ENCODE peak calls at places on chromosomes 1 and 21, in eight cellular contexts. T, D, W, F, I, K, V and O are unnamed samples.

GRCh38 chr1:185279571-185279970 is 37.5 kb downstream of the IVNS1ABP start:
- DNase-seq in W (no peak), V (peak; percentile 11), K (no peak), I (no peak), F (no peak), D (no peak), T (no peak), O (no peak)

GRCh38 chr1:42392923-42393848 is 12.6 kb downstream of the RIMKLA start:
- DNase-seq in W (no peak), V (no peak), F (no peak), D (no peak), T (no peak), I (no peak), K (no peak), O (peak; percentile 4)

GRCh38 chr1:34656299-34656698 is 98.5 kb upstream of the GJB5 start:
- DNase-seq in T (no peak), V (no peak), W (no peak), F (no peak), K (no peak), D (no peak), I (no peak), O (no peak)

GRCh38 chr1:47405697-47406096 is 10.4 kb upstream of the FOXE3 start:
- DNase-seq in T (no peak), I (no peak), D (no peak), V (no peak), K (peak; percentile 7), W (no peak), F (no peak), O (no peak)

GRCh38 chr1:7863756-7864328 is 11.0 kb upstream of the UTS2 start:
- DNase-seq in F (no peak), V (no peak), D (no peak), I (no peak), T (no peak), K (no peak), W (no peak), O (no peak)

GRCh38 chr1:202049129-202049528 is 38.7 kb downstream of the ELF3 start:
- DNase-seq in T (no peak), W (no peak), F (no peak), I (no peak), K (no peak), V (no peak), D (no peak), O (no peak)

GRCh38 chr1:21563971-21564370 is 54.7 kb downstream of the ALPL start:
- DNase-seq in F (no peak), K (no peak), I (no peak), D (no peak), T (no peak), W (no peak), V (no peak), O (no peak)

GRCh38 chr1:201559679-201560162 is 20.8 kb downstream of the NAV1 start:
- DNase-seq in T (peak; percentile 77), I (peak; percentile 22), W (peak; percentile 87), V (peak; percentile 81), D (peak; percentile 46), K (peak; percentile 74), F (peak; percentile 90), O (peak; percentile 49)

GRCh38 chr21:41971891-41972290 is 18.1 kb upstream of the C2CD2 start:
- DNase-seq in K (no peak), F (no peak), I (no peak), V (no peak), T (no peak), W (no peak), D (no peak), O (no peak)

GRCh38 chr1:155007253-155007828 is 4.7 kb downstream of the ZBTB7B start:
- DNase-seq in K (no peak), V (no peak), T (no peak), D (no peak), W (peak; percentile 85), I (no peak), F (peak; percentile 37), O (no peak)

GRCh38 chr21:15966216-15966615 is 236.4 kb downstream of the USP25 start:
- DNase-seq in F (no peak), I (no peak), W (no peak), V (no peak), K (no peak), T (no peak), D (no peak), O (no peak)

GRCh38 chr1:11285883-11286734 is 13.1 kb downstream of the UBIAD1 start:
- DNase-seq in K (no peak), I (no peak), F (peak; percentile 56), D (no peak), W (no peak), T (no peak), V (peak; percentile 18), O (no peak)

GRCh38 chr1:13517193-13517812 is 3.5 kb upstream of the LRRC38 start:
- DNase-seq in F (peak; percentile 45), T (no peak), I (no peak), W (no peak), D (no peak), V (no peak), K (peak; percentile 44), O (no peak)

GRCh38 chr1:44605904-44606615 is 68.2 kb downstream of the TMEM53 start:
- DNase-seq in F (no peak), D (no peak), V (no peak), K (no peak), W (no peak), I (no peak), T (no peak), O (peak; percentile 77)

GRCh38 chr1:60227581-60228252 is 154.1 kb upstream of the C1orf87 start:
- DNase-seq in K (no peak), I (no peak), W (no peak), T (no peak), F (no peak), V (no peak), D (no peak), O (no peak)

GRCh38 chr1:63362073-63362472 is 5.4 kb upstream of the ALG6 start:
- DNase-seq in V (no peak), I (no peak), F (no peak), K (no peak), D (no peak), T (no peak), W (no peak), O (no peak)

GRCh38 chr21:45490049-45490731 is 52.0 kb downstream of the SLC19A1 start:
- DNase-seq in T (no peak), K (no peak), D (no peak), I (no peak), V (no peak), W (no peak), F (no peak), O (no peak)

GRCh38 chr1:115278241-115278640 is 59.8 kb downstream of the NGF start:
- DNase-seq in K (no peak), F (no peak), I (no peak), D (no peak), V (no peak), W (no peak), T (no peak), O (no peak)

GRCh38 chr1:12339410-12339809 is 109.6 kb downstream of the VPS13D start:
- DNase-seq in V (no peak), W (peak; percentile 52), T (no peak), F (no peak), I (no peak), K (no peak), D (no peak), O (no peak)

GRCh38 chr1:20074725-20075171 is 4.8 kb downstream of the PLA2G5 start:
- DNase-seq in V (no peak), F (no peak), D (no peak), I (no peak), T (no peak), W (no peak), K (no peak), O (no peak)

GRCh38 chr1:16498573-16499359 is 15.3 kb downstream of the RNU1-1 start:
- DNase-seq in T (peak; percentile 87), W (peak; percentile 95), F (peak; percentile 94), V (peak; percentile 65), I (peak; percentile 73), K (peak; percentile 89), D (peak; percentile 72), O (no peak)

GRCh38 chr1:229434641-229435051 is 752 bp upstream of the ACTA1 start:
- DNase-seq in V (no peak), T (no peak), D (no peak), I (no peak), W (peak; percentile 80), F (no peak), K (no peak), O (no peak)

GRCh38 chr21:41923641-41924342 is 30.0 kb downstream of the C2CD2 start:
- DNase-seq in I (no peak), W (no peak), F (no peak), K (no peak), V (no peak), T (no peak), D (no peak), O (no peak)

GRCh38 chr1:67332653-67333529 is 25.2 kb downstream of the IL12RB2 start:
- DNase-seq in I (no peak), D (no peak), W (no peak), K (no peak), F (no peak), V (no peak), T (peak; percentile 90), O (no peak)

GRCh38 chr1:13893456-13893855 is 193.5 kb downstream of the PRDM2 start:
- DNase-seq in V (no peak), I (no peak), D (no peak), T (no peak), W (no peak), F (no peak), K (no peak), O (no peak)

GRCh38 chr1:225765982-225766674 is 11.5 kb upstream of the SRP9 start:
- DNase-seq in T (no peak), W (no peak), V (no peak), D (no peak), K (no peak), F (no peak), I (no peak), O (no peak)

GRCh38 chr1:37474051-37474696 is at the start of gene ZC3H12A:
- DNase-seq in W (peak; percentile 93), F (peak; percentile 97), T (peak; percentile 96), K (peak; percentile 93), V (peak; percentile 77), D (peak; percentile 91), I (peak; percentile 82), O (peak; percentile 78)

GRCh38 chr1:193417945-193418744 is 231.7 kb upstream of the B3GALT2 start:
- DNase-seq in V (peak; percentile 14), K (peak; percentile 14), D (no peak), F (no peak), W (no peak), T (peak; percentile 17), I (no peak), O (no peak)